ENCODE peak calls at places on chromosomes 16 and 17, in four cellular contexts. L is NCI-H2171, T is kidney epithelial cell, Q is Daoy. S is an unnamed sample.

GRCh38 chr17:57604771-57605733 is 140.0 kb downstream of the CCDC182 start:
- DNase-seq in Q (no peak), T (no peak), L (peak), S (peak)

GRCh38 chr16:58024347-58024672 is 1.2 kb upstream of the MMP15 start:
- DNase-seq in Q (no peak), L (no peak), T (no peak), S (no peak)

GRCh38 chr17:66527335-66527734 is 224.9 kb downstream of the PRKCA start:
- DNase-seq in T (no peak), Q (no peak), L (no peak), S (no peak)

GRCh38 chr16:1312459-1312801 is 3.0 kb downstream of the UBE2I start:
- DNase-seq in Q (no peak), L (no peak), T (no peak), S (no peak)

GRCh38 chr17:49545811-49546545 is 29.7 kb upstream of the NXPH3 start:
- DNase-seq in L (peak), Q (no peak), T (no peak), S (peak)

GRCh38 chr16:25419123-25419522 is 161.5 kb upstream of the ZKSCAN2 start:
- DNase-seq in T (no peak), Q (no peak), L (no peak), S (no peak)

GRCh38 chr16:88732172-88732960 is 26.1 kb downstream of the CTU2 start:
- DNase-seq in Q (peak), L (peak), T (no peak), S (peak)

GRCh38 chr16:20353379-20353778 is 864 bp upstream of the UMOD start:
- DNase-seq in T (no peak), Q (no peak), L (no peak), S (no peak)

GRCh38 chr16:88611220-88611821 is 27.1 kb upstream of the IL17C start:
- DNase-seq in Q (no peak), T (no peak), L (no peak), S (no peak)

GRCh38 chr17:73013299-73013698 is 79.2 kb downstream of the SLC39A11 start:
- DNase-seq in Q (no peak), T (no peak), L (no peak), S (no peak)

GRCh38 chr17:18319604-18320256 is 4.6 kb downstream of the SMCR8 start:
- DNase-seq in Q (peak), L (peak), T (peak), S (peak)

GRCh38 chr16:57893559-57894389 is 77.2 kb downstream of the CNGB1 start:
- DNase-seq in L (no peak), Q (peak), T (peak), S (no peak)

GRCh38 chr16:1979271-1980025 is 1.8 kb downstream of the NOXO1 start:
- DNase-seq in T (no peak), L (peak), Q (no peak), S (no peak)

GRCh38 chr17:40450175-40450574 is 6.9 kb downstream of the IGFBP4 start:
- DNase-seq in Q (no peak), T (no peak), L (no peak), S (no peak)

GRCh38 chr17:5592382-5592781 is 8.1 kb upstream of the NLRP1 start:
- DNase-seq in L (peak), T (no peak), Q (no peak), S (no peak)